ENCODE peak calls at places on chromosomes 4 and X, in eight cellular contexts. C is A549, W is H1, Z is esophagus muscularis mucosa, A is K562, N is stomach, P is upper lobe of left lung, Y is ovary. T is an unnamed sample.

GRCh38 chrX:76454456-76454927 is 27.0 kb downstream of the MAGEE1 start:
- DNase-seq in W (peak; percentile 52), N (no peak), Y (no peak), Z (no peak), A (no peak), P (no peak), C (no peak), T (no peak)

GRCh38 chr4:70437212-70437611 is 34.8 kb upstream of the MUC7 start:
- DNase-seq in C (no peak), Z (no peak), P (no peak), N (no peak), W (no peak), A (no peak), Y (no peak), T (no peak)

GRCh38 chr4:7647932-7648812 is 213.4 kb upstream of the PSAPL1 start:
- DNase-seq in Y (no peak), Z (no peak), A (peak; percentile 35), W (no peak), P (peak; percentile 73), N (no peak), C (no peak), T (no peak)

GRCh38 chr4:54513741-54514140 is 144.0 kb upstream of the KIT start:
- DNase-seq in A (no peak), Z (peak; percentile 64), C (no peak), Y (no peak), W (no peak), N (no peak), P (no peak), T (no peak)

GRCh38 chr4:55921093-55921492 is 27.7 kb upstream of the CEP135 start:
- DNase-seq in A (no peak), Y (no peak), N (no peak), W (no peak), Z (no peak), C (no peak), P (no peak), T (no peak)

GRCh38 chrX:155767101-155767878 is 113.9 kb upstream of the VAMP7 start:
- DNase-seq in Z (no peak), C (peak; percentile 18), P (peak; percentile 35), W (peak; percentile 47), N (peak; percentile 47), A (peak; percentile 48), Y (peak; percentile 36), T (peak; percentile 60)

GRCh38 chrX:72255445-72255844 is 16.6 kb upstream of the ERCC6L start:
- DNase-seq in A (no peak), W (peak; percentile 56), C (no peak), P (peak; percentile 64), Z (no peak), N (peak; percentile 27), Y (no peak), T (no peak)

GRCh38 chr4:3174371-3175338 is 74.3 kb upstream of the MSANTD1 start:
- DNase-seq in N (no peak), W (no peak), Y (no peak), P (no peak), Z (no peak), A (no peak), C (no peak), T (no peak)

GRCh38 chr4:122854860-122855259 is 28.2 kb downstream of the FGF2 start:
- DNase-seq in N (no peak), P (no peak), A (no peak), Z (no peak), C (no peak), W (no peak), Y (peak; percentile 37), T (no peak)

DNA sequence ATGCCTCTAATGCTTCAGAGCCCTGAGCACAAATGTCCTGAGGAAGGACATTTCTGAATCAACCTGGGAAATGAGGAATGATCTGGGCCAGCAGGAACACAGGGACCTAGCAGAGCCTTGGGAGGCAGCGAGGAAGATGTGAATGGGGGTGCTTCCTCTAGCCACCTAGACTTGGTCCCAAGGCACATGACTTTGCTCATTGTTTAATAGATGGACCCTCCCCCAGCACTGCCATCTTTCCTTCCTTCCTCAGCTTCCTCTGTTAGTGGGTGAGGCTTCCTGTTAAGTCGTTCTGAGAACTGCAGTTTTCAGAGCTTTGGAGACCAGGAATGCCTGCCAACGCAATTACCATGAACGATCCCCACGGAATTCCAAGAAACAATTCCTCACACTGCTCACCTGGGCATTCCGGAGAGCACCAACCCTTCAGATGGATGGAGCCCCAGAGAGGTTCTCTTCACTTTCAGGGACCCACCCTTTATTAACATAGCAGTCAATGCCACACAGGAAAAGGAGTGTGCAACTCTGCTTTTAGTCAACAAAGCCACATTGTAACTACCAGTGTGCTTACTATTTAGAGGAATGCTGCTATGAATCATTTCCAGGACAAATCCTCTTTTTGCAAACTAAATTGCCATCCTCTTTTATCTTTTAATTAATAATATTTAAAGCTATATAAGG is 48.5 kb upstream of the STIM2 start:
- DNase-seq in N (no peak), Y (no peak), C (no peak), W (no peak), A (no peak), P (no peak), Z (no peak), T (no peak)
- TF ChIP-seq EP300 in N (no peak), Y (no peak), C (no peak), W (no peak), A (no peak), P (no peak), Z (no peak), T (no peak)

DNA sequence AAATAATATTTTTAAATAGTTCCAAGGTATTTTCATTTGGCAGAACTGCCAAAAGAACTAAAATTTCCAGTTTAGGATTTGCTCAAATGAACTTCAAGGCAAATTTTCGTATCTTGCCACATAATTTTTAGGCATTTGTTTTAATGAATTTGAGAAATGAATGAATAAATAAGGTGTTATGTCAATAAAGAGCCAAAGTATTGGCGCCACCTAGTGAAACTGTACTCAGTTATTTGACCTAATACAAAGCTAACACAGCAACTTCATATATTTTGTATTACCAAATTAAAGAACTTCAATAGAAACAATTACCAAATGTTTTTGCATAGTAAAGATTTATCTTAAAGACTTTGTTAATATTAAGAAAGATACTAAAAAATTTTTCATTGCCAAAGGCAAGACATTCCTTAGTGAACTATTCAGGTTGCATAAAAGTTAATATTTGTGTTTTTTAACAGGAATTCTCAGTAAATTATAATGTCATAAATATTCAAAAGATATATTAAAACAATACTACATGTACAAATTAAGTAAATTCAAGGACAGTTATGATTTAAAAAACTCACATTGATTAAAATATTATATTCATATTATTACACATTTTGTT is 50.3 kb downstream of the STPG2 start:
- DNase-seq in N (no peak), A (no peak), Y (no peak), C (no peak), Z (no peak), W (no peak), P (no peak), T (no peak)
- TF ChIP-seq CTCF in N (peak; percentile 12), A (peak; percentile 17), Y (no peak), C (peak; percentile 42), Z (peak; percentile 15), W (peak; percentile 34), P (no peak), T (no peak)

DNA sequence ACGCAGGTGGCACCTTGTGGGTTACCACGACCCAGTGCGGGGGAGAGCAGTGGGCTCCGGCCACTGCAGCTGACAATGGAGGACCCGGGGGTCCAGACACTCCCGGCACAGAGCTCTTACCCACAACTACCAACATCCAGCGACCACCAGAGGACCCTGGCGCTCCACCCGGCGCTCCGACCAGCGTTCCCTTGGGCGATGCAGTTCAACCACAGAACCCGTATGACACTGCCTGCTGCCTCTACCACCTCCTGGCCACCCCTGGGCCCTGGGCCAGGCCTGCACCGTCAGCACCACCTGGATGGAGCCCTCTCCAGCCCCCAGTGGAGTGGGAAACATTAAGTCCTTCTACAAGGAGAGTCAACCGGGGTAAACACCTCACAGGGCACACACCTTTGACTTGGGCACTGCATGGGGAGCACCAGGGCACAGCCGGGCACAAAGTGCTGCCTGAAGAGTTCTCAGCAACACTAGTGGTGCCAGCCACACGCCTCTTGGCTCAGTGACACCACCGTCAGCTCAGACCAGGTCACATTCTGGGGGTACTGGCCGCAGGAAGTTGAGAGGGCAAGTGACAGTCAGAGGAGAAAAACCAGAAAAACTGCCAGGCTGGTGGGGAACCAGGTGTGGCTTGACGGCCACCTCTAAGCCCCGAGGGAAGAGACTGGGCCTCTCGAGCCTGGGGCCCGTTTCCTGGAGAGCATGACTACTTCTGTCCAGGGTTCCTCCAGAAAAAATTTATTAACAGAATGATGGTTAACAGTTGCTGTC is 2.6 kb downstream of the CTBP1 start:
- DNase-seq in C (no peak), N (no peak), A (peak; percentile 6), Y (peak; percentile 44), W (no peak), Z (no peak), P (peak; percentile 94), T (peak; percentile 30)
- TF ChIP-seq EP300 in C (no peak), N (no peak), A (no peak), Y (no peak), W (no peak), Z (no peak), P (no peak), T (no peak)

DNA sequence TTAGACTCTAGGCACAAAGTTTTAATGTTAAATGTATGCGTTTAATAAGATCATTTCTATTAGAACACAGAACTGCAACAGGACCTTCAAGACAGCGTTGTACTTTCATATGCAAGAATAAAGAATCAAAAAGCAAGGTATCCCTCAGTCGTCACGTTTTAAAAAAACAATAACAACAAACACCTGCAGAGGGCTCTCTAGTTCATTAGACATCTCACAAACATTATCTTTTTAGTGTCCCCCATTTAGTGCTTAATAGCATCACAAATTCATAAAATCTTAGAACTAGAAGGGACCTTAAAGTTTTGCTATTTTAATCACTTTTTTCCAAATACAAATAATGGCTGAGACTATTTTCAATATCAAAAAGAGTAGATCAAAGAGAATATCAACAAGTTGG is 236.6 kb downstream of the DCHS2 start:
- DNase-seq in N (no peak), P (no peak), Y (no peak), Z (no peak), W (no peak), C (no peak), A (no peak), T (no peak)
- TF ChIP-seq CTCF in N (no peak), P (no peak), Y (no peak), Z (no peak), W (no peak), C (no peak), A (no peak), T (no peak)

GRCh38 chr4:189021831-189022230 is 882.6 kb downstream of the TRIML1 start:
- DNase-seq in C (no peak), A (no peak), Y (no peak), Z (no peak), W (no peak), P (no peak), N (no peak), T (no peak)

GRCh38 chr4:189022441-189023035 is 883.3 kb downstream of the TRIML1 start:
- DNase-seq in Y (no peak), N (no peak), P (no peak), Z (no peak), C (no peak), A (no peak), W (no peak), T (no peak)
- TF ChIP-seq EP300 in Y (no peak), N (no peak), P (no peak), Z (no peak), C (no peak), A (no peak), W (no peak), T (no peak)

DNA sequence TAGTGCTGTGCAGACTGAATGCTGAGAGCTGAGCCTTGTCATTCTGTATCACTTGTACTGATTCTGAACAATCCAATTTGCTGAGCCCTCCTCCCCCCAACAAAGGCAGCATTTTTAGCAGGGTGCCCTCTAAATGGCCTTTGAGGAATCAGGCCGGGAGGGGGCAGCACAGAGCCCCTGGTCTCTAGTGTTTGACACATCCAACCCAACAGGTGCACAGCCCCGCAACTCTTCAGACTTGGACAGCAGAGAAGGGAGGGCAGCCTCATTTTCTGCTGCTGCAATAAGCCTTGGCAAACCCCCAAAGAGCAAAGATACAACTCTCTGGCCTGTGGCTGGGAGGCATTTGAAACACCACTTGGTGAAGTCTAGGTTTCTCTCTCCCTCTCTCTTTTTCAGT is 3.4 kb downstream of the ATP1B4 start:
- DNase-seq in N (peak; percentile 63), Z (no peak), W (peak; percentile 81), C (no peak), Y (peak; percentile 60), P (peak; percentile 47), A (peak; percentile 32), T (peak; percentile 38)
- TF ChIP-seq CTCF in N (peak; percentile 32), Z (no peak), W (peak; percentile 63), C (peak; percentile 16), Y (no peak), P (peak; percentile 13), A (peak; percentile 70), T (peak; percentile 10)